ENCODE peak calls at places on chromosome 21, in ten cellular contexts. H, O, E, S, D, G, I, T, U and Q are unnamed samples.

GRCh38 chr21:46196733-46197132 is 12.5 kb upstream of the SPATC1L start:
- DNase-seq in U (no peak), D (no peak), O (no peak), H (no peak), S (no peak), I (no peak), T (no peak), G (no peak), E (no peak), Q (peak)

GRCh38 chr21:45918835-45919467 is 62.6 kb upstream of the COL6A1 start:
- DNase-seq in D (no peak), I (no peak), U (no peak), O (no peak), G (no peak), E (no peak), T (no peak), S (peak), H (no peak), Q (no peak)

GRCh38 chr21:46122241-46122671 is 24.3 kb downstream of the COL6A2 start:
- DNase-seq in D (no peak), I (peak), E (peak), O (no peak), T (no peak), S (no peak), U (no peak), G (no peak), H (peak), Q (peak)

GRCh38 chr21:25583370-25584133 is 23.7 kb downstream of the MRPL39 start:
- DNase-seq in H (no peak), I (no peak), T (no peak), D (no peak), O (no peak), U (no peak), S (no peak), G (no peak), E (no peak), Q (no peak)

GRCh38 chr21:46079357-46080170 is 18.3 kb upstream of the COL6A2 start:
- DNase-seq in I (peak), U (no peak), G (no peak), H (peak), O (no peak), S (peak), E (peak), D (peak), T (no peak), Q (no peak)

GRCh38 chr21:29504751-29505321 is 206.1 kb downstream of the BACH1 start:
- DNase-seq in D (no peak), G (no peak), S (no peak), O (no peak), I (peak), E (peak), H (no peak), U (no peak), T (no peak), Q (no peak)

GRCh38 chr21:43005635-43006034 is 31.3 kb downstream of the PKNOX1 start:
- DNase-seq in I (no peak), O (no peak), H (no peak), E (no peak), U (no peak), T (no peak), G (no peak), S (no peak), D (no peak), Q (no peak)

GRCh38 chr21:14766241-14766640 is 220.1 kb upstream of the SAMSN1 start:
- DNase-seq in D (no peak), S (peak), H (no peak), I (no peak), T (no peak), G (no peak), E (no peak), U (no peak), O (no peak), Q (no peak)

GRCh38 chr21:27649746-27650145 is 682.9 kb upstream of the ADAMTS5 start:
- DNase-seq in E (no peak), G (no peak), S (no peak), H (no peak), U (no peak), T (no peak), I (no peak), D (no peak), O (no peak), Q (no peak)

GRCh38 chr21:29144736-29145353 is 14.4 kb downstream of the MAP3K7CL start:
- DNase-seq in G (no peak), E (no peak), S (no peak), U (no peak), D (no peak), H (no peak), I (no peak), O (no peak), T (no peak), Q (no peak)

GRCh38 chr21:15252437-15252836 is 187.6 kb upstream of the NRIP1 start:
- DNase-seq in O (no peak), E (no peak), U (no peak), G (no peak), H (no peak), T (no peak), S (no peak), D (no peak), I (no peak), Q (no peak)

GRCh38 chr21:15365751-15366392 is 301.1 kb upstream of the NRIP1 start:
- DNase-seq in O (no peak), T (no peak), S (peak), E (no peak), U (no peak), D (no peak), I (no peak), H (no peak), G (no peak), Q (no peak)

GRCh38 chr21:45830221-45830640 is 151.3 kb upstream of the COL6A1 start:
- DNase-seq in H (no peak), D (no peak), E (no peak), T (no peak), S (peak), U (no peak), G (no peak), I (peak), O (no peak), Q (no peak)

GRCh38 chr21:43608225-43608624 is 51.1 kb downstream of the HSF2BP start:
- DNase-seq in I (peak), S (no peak), O (no peak), U (no peak), D (no peak), E (peak), H (no peak), G (no peak), T (no peak), Q (no peak)

GRCh38 chr21:16408280-16408669 is 678.5 kb downstream of the USP25 start:
- DNase-seq in S (no peak), I (peak), H (no peak), D (no peak), G (no peak), T (no peak), E (no peak), O (no peak), U (no peak), Q (no peak)

GRCh38 chr21:36926989-36927695 is 39.3 kb downstream of the HLCS start:
- DNase-seq in E (no peak), H (no peak), T (no peak), I (no peak), S (no peak), G (no peak), U (no peak), D (no peak), O (no peak), Q (no peak)

GRCh38 chr21:46081862-46082637 is 15.9 kb upstream of the COL6A2 start:
- DNase-seq in G (no peak), H (no peak), O (no peak), T (peak), U (no peak), I (no peak), S (peak), D (no peak), E (no peak), Q (no peak)

GRCh38 chr21:46457801-46458314 is 833 bp upstream of the DIP2A start:
- DNase-seq in D (no peak), E (peak), O (peak), H (peak), T (no peak), I (peak), U (peak), S (peak), G (no peak), Q (no peak)

GRCh38 chr21:46619846-46620245 is 15.0 kb upstream of the S100B start:
- DNase-seq in H (no peak), G (no peak), O (no peak), D (no peak), U (no peak), T (no peak), I (no peak), E (peak), S (no peak), Q (no peak)

GRCh38 chr21:34009193-34009592 is 64.2 kb upstream of the MRPS6 start:
- DNase-seq in S (no peak), G (no peak), O (no peak), E (no peak), U (no peak), D (no peak), T (no peak), H (no peak), I (no peak), Q (no peak)

GRCh38 chr21:25323356-25323949 is 283.8 kb downstream of the MRPL39 start:
- DNase-seq in U (no peak), I (no peak), H (no peak), O (no peak), G (no peak), S (no peak), T (no peak), D (no peak), E (no peak), Q (no peak)

GRCh38 chr21:32207096-32207716 is 71.6 kb downstream of the MIS18A start:
- DNase-seq in G (no peak), O (no peak), T (no peak), H (no peak), U (no peak), S (no peak), I (no peak), E (no peak), D (no peak), Q (no peak)

GRCh38 chr21:36263797-36264196 is 56.2 kb upstream of the MORC3 start:
- DNase-seq in S (no peak), O (no peak), I (no peak), G (no peak), H (no peak), D (no peak), E (no peak), T (no peak), U (no peak), Q (no peak)

GRCh38 chr21:46129846-46130651 is 25.3 kb downstream of the FTCD start:
- DNase-seq in G (no peak), D (no peak), H (no peak), U (no peak), I (no peak), T (no peak), S (no peak), O (no peak), E (no peak), Q (no peak)

GRCh38 chr21:43369596-43370090 is 57.3 kb downstream of the SIK1 start:
- DNase-seq in O (no peak), U (no peak), G (no peak), E (no peak), I (no peak), S (no peak), T (no peak), D (no peak), H (no peak), Q (no peak)

GRCh38 chr21:21200103-21200938 is 202.1 kb downstream of the NCAM2 start:
- DNase-seq in E (peak), D (no peak), T (peak), I (peak), U (no peak), H (no peak), G (peak), S (no peak), O (peak), Q (no peak)

GRCh38 chr21:20647603-20648002 is 350.6 kb upstream of the NCAM2 start:
- DNase-seq in O (no peak), T (no peak), S (no peak), U (no peak), I (peak), E (no peak), G (no peak), H (no peak), D (no peak), Q (no peak)

GRCh38 chr21:26810266-26810665 is 34.9 kb downstream of the ADAMTS1 start:
- DNase-seq in H (no peak), I (no peak), U (no peak), S (no peak), T (no peak), G (no peak), E (no peak), D (no peak), O (no peak), Q (no peak)

GRCh38 chr21:45900034-45900868 is 81.3 kb upstream of the COL6A1 start:
- DNase-seq in G (no peak), S (no peak), E (no peak), D (no peak), O (no peak), I (no peak), H (no peak), U (no peak), T (no peak), Q (no peak)

GRCh38 chr21:26385721-26386120 is 187.4 kb downstream of the CYYR1 start:
- DNase-seq in D (no peak), E (no peak), H (no peak), S (no peak), I (peak), G (no peak), O (no peak), T (peak), U (no peak), Q (no peak)

GRCh38 chr21:25983745-25984144 is 186.8 kb downstream of the APP start:
- DNase-seq in H (no peak), O (no peak), G (no peak), E (no peak), T (no peak), S (no peak), I (no peak), D (no peak), U (no peak), Q (no peak)

GRCh38 chr21:37043818-37044217 is 29.1 kb downstream of the PIGP start:
- DNase-seq in G (no peak), O (no peak), S (no peak), T (no peak), D (no peak), E (no peak), H (no peak), U (no peak), I (no peak), Q (no peak)

GRCh38 chr21:14687277-14687642 is 141.1 kb upstream of the SAMSN1 start:
- DNase-seq in G (no peak), H (no peak), I (peak), T (no peak), O (no peak), E (no peak), S (no peak), U (no peak), D (no peak), Q (no peak)

GRCh38 chr21:20902511-20902910 is 95.7 kb upstream of the NCAM2 start:
- DNase-seq in E (no peak), I (no peak), D (no peak), O (no peak), T (no peak), H (no peak), G (no peak), U (no peak), S (no peak), Q (no peak)

GRCh38 chr21:43585924-43586411 is 73.3 kb downstream of the HSF2BP start:
- DNase-seq in E (peak), I (peak), S (peak), D (no peak), O (no peak), H (no peak), G (peak), T (peak), U (no peak), Q (no peak)

GRCh38 chr21:21163904-21164303 is 165.7 kb downstream of the NCAM2 start:
- DNase-seq in I (peak), H (peak), T (peak), U (peak), O (peak), G (peak), S (no peak), D (peak), E (peak), Q (peak)

GRCh38 chr21:46066843-46067331 is 31.0 kb upstream of the COL6A2 start:
- DNase-seq in O (no peak), S (peak), H (no peak), G (no peak), I (peak), E (no peak), U (no peak), D (peak), T (peak), Q (peak)

GRCh38 chr21:30605968-30606367 is 5.1 kb downstream of the KRTAP22-1 start:
- DNase-seq in H (no peak), G (no peak), E (no peak), S (peak), U (no peak), I (no peak), T (no peak), D (no peak), O (no peak), Q (no peak)

GRCh38 chr21:36241717-36242116 is 78.3 kb upstream of the MORC3 start:
- DNase-seq in S (no peak), D (no peak), E (no peak), T (no peak), H (no peak), G (no peak), O (no peak), U (no peak), I (no peak), Q (no peak)

GRCh38 chr21:39891111-39891510 is 23.9 kb downstream of the PCP4 start:
- DNase-seq in T (no peak), U (no peak), E (no peak), S (no peak), D (no peak), O (no peak), I (no peak), G (no peak), H (no peak), Q (no peak)

GRCh38 chr21:39885119-39885848 is 18.0 kb downstream of the PCP4 start:
- DNase-seq in I (peak), U (no peak), T (no peak), O (no peak), G (no peak), D (no peak), S (no peak), E (no peak), H (no peak), Q (no peak)

GRCh38 chr21:39888848-39889247 is 21.6 kb downstream of the PCP4 start:
- DNase-seq in H (no peak), U (no peak), G (no peak), T (no peak), I (no peak), E (no peak), D (no peak), O (no peak), S (no peak), Q (no peak)
- TF ChIP-seq CTCF in H (no peak), U (no peak), G (no peak), T (no peak), I (no peak), E (no peak), D (no peak), O (no peak), S (no peak), Q (no peak)

DNA sequence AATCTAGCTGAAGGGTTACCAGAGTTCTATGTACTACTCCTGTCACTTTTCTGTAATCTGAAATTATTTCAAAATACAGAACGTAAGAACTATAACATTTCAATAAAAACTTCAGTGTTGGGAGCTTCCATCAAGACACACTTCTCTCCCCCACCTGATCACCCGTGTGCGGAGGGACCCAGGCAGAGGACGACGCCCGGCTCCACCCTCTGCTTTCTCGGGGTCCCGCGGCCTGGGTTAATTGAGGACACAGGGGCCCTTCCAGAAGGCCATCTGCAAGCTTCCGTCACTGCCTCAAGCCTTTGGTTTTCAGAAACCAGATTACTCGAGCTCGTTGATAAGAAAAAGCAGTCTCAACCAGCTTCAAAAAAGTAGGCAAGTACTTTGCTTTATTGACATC is 27.8 kb downstream of the RIPK4 start:
- DNase-seq in E (no peak), D (no peak), U (no peak), S (no peak), G (no peak), I (no peak), H (no peak), O (no peak), T (no peak), Q (no peak)
- TF ChIP-seq CTCF in E (no peak), D (no peak), U (no peak), S (no peak), G (no peak), I (no peak), H (no peak), O (no peak), T (no peak), Q (no peak)

DNA sequence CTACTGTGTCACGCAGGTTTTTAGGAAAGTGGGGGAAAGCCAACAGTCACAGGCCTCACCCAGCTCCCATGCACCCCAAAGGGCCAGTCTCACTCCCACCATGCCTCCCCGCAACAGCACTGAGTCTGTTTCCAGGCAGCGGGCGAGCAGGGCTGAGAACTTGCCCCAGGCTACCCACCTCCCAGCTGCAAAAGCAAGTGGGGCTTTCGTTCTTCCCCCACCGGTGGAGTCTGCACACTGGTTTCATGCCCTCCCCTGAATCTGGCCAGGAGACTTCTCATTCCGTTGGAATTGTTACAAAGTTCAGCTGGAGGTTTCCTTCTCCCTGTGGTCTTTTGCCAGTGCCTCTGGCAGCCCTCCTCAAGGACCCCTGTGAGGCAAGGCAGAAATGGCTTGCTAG is 53.6 kb upstream of the KCNJ15 start:
- DNase-seq in E (no peak), I (no peak), O (no peak), U (no peak), S (no peak), H (no peak), T (no peak), G (no peak), D (no peak), Q (no peak)
- TF ChIP-seq CTCF in E (no peak), I (no peak), O (no peak), U (no peak), S (no peak), H (no peak), T (no peak), G (no peak), D (no peak), Q (no peak)

GRCh38 chr21:44741921-44742320 is 30.5 kb upstream of the TSPEAR start:
- DNase-seq in O (no peak), D (no peak), T (no peak), S (peak), E (no peak), U (no peak), H (no peak), I (no peak), G (no peak), Q (no peak)

GRCh38 chr21:44739316-44739715 is 27.9 kb upstream of the TSPEAR start:
- DNase-seq in E (no peak), U (no peak), G (no peak), I (no peak), O (no peak), H (no peak), S (peak), T (no peak), D (no peak), Q (no peak)

GRCh38 chr21:44740721-44741120 is 29.3 kb upstream of the TSPEAR start:
- DNase-seq in E (no peak), I (no peak), U (no peak), H (no peak), O (no peak), D (no peak), G (no peak), S (peak), T (no peak), Q (no peak)

GRCh38 chr21:44738621-44739020 is 27.2 kb upstream of the TSPEAR start:
- DNase-seq in E (no peak), S (peak), D (no peak), T (no peak), I (no peak), U (no peak), O (no peak), G (no peak), H (no peak), Q (no peak)

GRCh38 chr21:44742418-44743153 is 31.2 kb upstream of the TSPEAR start:
- DNase-seq in S (no peak), I (no peak), E (no peak), H (no peak), G (no peak), U (no peak), D (no peak), T (no peak), O (no peak), Q (no peak)
- TF ChIP-seq CTCF in S (peak), I (peak), E (peak), H (peak), G (peak), U (no peak), D (peak), T (no peak), O (no peak), Q (no peak)

DNA sequence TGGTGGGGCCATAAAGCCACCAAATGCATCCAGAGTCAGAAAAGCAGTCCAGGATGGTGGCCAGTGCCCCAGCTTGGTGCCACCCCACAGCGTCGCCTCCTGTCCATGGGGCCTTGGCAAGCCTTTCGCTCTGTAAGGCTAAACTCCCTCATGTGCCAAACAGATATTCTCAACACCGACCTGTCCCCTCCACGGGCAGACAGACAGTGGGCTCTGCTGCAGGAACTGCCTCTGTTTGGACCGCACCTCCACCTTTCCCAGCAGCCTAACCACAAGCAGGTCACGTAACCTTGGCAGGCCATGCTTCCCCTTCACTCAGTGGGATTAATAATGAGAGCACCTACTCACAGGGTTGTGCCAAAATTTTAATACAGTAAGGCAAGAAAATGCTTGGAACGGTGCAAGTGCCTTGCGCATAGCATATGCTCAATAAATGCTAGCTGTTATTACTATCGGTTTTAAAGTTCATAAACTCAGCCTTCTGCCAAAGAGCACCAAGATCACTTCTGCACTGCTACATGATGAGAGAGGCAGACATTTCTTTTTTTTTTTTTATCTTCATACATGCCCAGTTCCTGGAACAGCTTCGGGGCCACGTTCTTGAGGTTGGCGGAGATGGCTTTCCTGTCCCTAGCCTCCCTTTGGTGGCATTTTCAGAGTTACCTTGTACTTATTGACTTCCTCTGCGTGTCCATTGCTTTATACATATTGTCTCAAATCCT is 11.6 kb downstream of the RUNX1 start:
- DNase-seq in G (no peak), D (no peak), H (no peak), U (no peak), O (no peak), E (no peak), T (no peak), I (no peak), S (no peak), Q (no peak)
- TF ChIP-seq CTCF in G (no peak), D (no peak), H (no peak), U (no peak), O (no peak), E (no peak), T (no peak), I (no peak), S (no peak), Q (no peak)